ENCODE peak calls at places on chromosomes 13 and 19, in nine cellular contexts. One of them, this sample, is unnamed.
A peak's percentile ranks its signal among the peaks of the same experiment; 100 is the strongest.

GRCh38 chr19:51158474-51159129 is 16.5 kb downstream of the SIGLEC7 start:
- DNase-seq in heart left ventricle: peak; percentile 57
- DNase-seq in stimulated activated CD8-positive, alpha-beta memory T cell treated with anti-CD3 and anti-CD28 coated beads, Interleukin-12 subunit alpha, Interleukin-12 subunit beta, amount 100 ng/mL, for 4 hours: peak; percentile 42
- DNase-seq in neural crest cell: peak; percentile 54
- DNase-seq in substantia nigra: no peak
- DNase-seq in left ventricle myocardium inferior: peak; percentile 52
- DNase-seq in activated CD8-positive, alpha-beta memory T cell treated with anti-CD3 and anti-CD28 coated beads for 1 hour: peak; percentile 39
- DNase-seq in GM04504: peak; percentile 3
- DNase-seq in head of caudate nucleus: peak; percentile 40
- DNase-seq in this sample: no peak

GRCh38 chr19:36152061-36152885 is at the start of gene COX7A1:
- DNase-seq in neural crest cell: no peak
- DNase-seq in heart left ventricle: peak; percentile 91
- DNase-seq in left ventricle myocardium inferior: peak; percentile 87
- DNase-seq in substantia nigra: no peak
- DNase-seq in activated CD8-positive, alpha-beta memory T cell treated with anti-CD3 and anti-CD28 coated beads for 1 hour: no peak
- DNase-seq in stimulated activated CD8-positive, alpha-beta memory T cell treated with anti-CD3 and anti-CD28 coated beads, Interleukin-12 subunit alpha, Interleukin-12 subunit beta, amount 100 ng/mL, for 4 hours: no peak
- DNase-seq in head of caudate nucleus: peak; percentile 48
- DNase-seq in GM04504: no peak
- DNase-seq in this sample: peak; percentile 80

GRCh38 chr19:11481777-11482383 is 1.0 kb upstream of the ELAVL3 start:
- DNase-seq in activated CD8-positive, alpha-beta memory T cell treated with anti-CD3 and anti-CD28 coated beads for 1 hour: peak; percentile 22
- DNase-seq in GM04504: peak; percentile 51
- DNase-seq in left ventricle myocardium inferior: peak; percentile 67
- DNase-seq in substantia nigra: peak; percentile 94
- DNase-seq in stimulated activated CD8-positive, alpha-beta memory T cell treated with anti-CD3 and anti-CD28 coated beads, Interleukin-12 subunit alpha, Interleukin-12 subunit beta, amount 100 ng/mL, for 4 hours: peak; percentile 45
- DNase-seq in head of caudate nucleus: peak; percentile 98
- DNase-seq in neural crest cell: peak; percentile 57
- DNase-seq in heart left ventricle: peak; percentile 74
- DNase-seq in this sample: peak; percentile 76

GRCh38 chr19:8593931-8594330 is 16.6 kb downstream of the ADAMTS10 start:
- DNase-seq in substantia nigra: no peak
- DNase-seq in heart left ventricle: no peak
- DNase-seq in GM04504: no peak
- DNase-seq in stimulated activated CD8-positive, alpha-beta memory T cell treated with anti-CD3 and anti-CD28 coated beads, Interleukin-12 subunit alpha, Interleukin-12 subunit beta, amount 100 ng/mL, for 4 hours: no peak
- DNase-seq in activated CD8-positive, alpha-beta memory T cell treated with anti-CD3 and anti-CD28 coated beads for 1 hour: no peak
- DNase-seq in head of caudate nucleus: no peak
- DNase-seq in neural crest cell: no peak
- DNase-seq in left ventricle myocardium inferior: no peak
- DNase-seq in this sample: no peak

GRCh38 chr19:38417544-38418506 is 8.2 kb downstream of the RASGRP4 start:
- DNase-seq in left ventricle myocardium inferior: peak; percentile 65
- DNase-seq in activated CD8-positive, alpha-beta memory T cell treated with anti-CD3 and anti-CD28 coated beads for 1 hour: no peak
- DNase-seq in heart left ventricle: peak; percentile 78
- DNase-seq in stimulated activated CD8-positive, alpha-beta memory T cell treated with anti-CD3 and anti-CD28 coated beads, Interleukin-12 subunit alpha, Interleukin-12 subunit beta, amount 100 ng/mL, for 4 hours: peak; percentile 19
- DNase-seq in substantia nigra: no peak
- DNase-seq in GM04504: no peak
- DNase-seq in head of caudate nucleus: peak; percentile 33
- DNase-seq in neural crest cell: peak; percentile 46
- DNase-seq in this sample: peak; percentile 71

GRCh38 chr13:50664961-50665360 is 178.5 kb downstream of the DLEU7 start:
- DNase-seq in GM04504: no peak
- DNase-seq in left ventricle myocardium inferior: no peak
- DNase-seq in neural crest cell: no peak
- DNase-seq in heart left ventricle: no peak
- DNase-seq in activated CD8-positive, alpha-beta memory T cell treated with anti-CD3 and anti-CD28 coated beads for 1 hour: no peak
- DNase-seq in head of caudate nucleus: no peak
- DNase-seq in stimulated activated CD8-positive, alpha-beta memory T cell treated with anti-CD3 and anti-CD28 coated beads, Interleukin-12 subunit alpha, Interleukin-12 subunit beta, amount 100 ng/mL, for 4 hours: no peak
- DNase-seq in substantia nigra: no peak
- DNase-seq in this sample: no peak

GRCh38 chr19:38023245-38023644 is 116.2 kb downstream of the SIPA1L3 start:
- DNase-seq in substantia nigra: no peak
- DNase-seq in left ventricle myocardium inferior: no peak
- DNase-seq in activated CD8-positive, alpha-beta memory T cell treated with anti-CD3 and anti-CD28 coated beads for 1 hour: no peak
- DNase-seq in neural crest cell: no peak
- DNase-seq in GM04504: no peak
- DNase-seq in stimulated activated CD8-positive, alpha-beta memory T cell treated with anti-CD3 and anti-CD28 coated beads, Interleukin-12 subunit alpha, Interleukin-12 subunit beta, amount 100 ng/mL, for 4 hours: no peak
- DNase-seq in head of caudate nucleus: no peak
- DNase-seq in heart left ventricle: no peak
- DNase-seq in this sample: no peak

GRCh38 chr19:35208121-35208520 is 20.4 kb downstream of the FAM187B start:
- DNase-seq in left ventricle myocardium inferior: no peak
- DNase-seq in GM04504: no peak
- DNase-seq in activated CD8-positive, alpha-beta memory T cell treated with anti-CD3 and anti-CD28 coated beads for 1 hour: no peak
- DNase-seq in substantia nigra: no peak
- DNase-seq in neural crest cell: no peak
- DNase-seq in stimulated activated CD8-positive, alpha-beta memory T cell treated with anti-CD3 and anti-CD28 coated beads, Interleukin-12 subunit alpha, Interleukin-12 subunit beta, amount 100 ng/mL, for 4 hours: no peak
- DNase-seq in heart left ventricle: no peak
- DNase-seq in head of caudate nucleus: no peak
- DNase-seq in this sample: no peak

GRCh38 chr13:113589961-113590339 is 5.4 kb downstream of the TFDP1 start:
- DNase-seq in left ventricle myocardium inferior: no peak
- DNase-seq in activated CD8-positive, alpha-beta memory T cell treated with anti-CD3 and anti-CD28 coated beads for 1 hour: no peak
- DNase-seq in heart left ventricle: no peak
- DNase-seq in GM04504: no peak
- DNase-seq in neural crest cell: no peak
- DNase-seq in stimulated activated CD8-positive, alpha-beta memory T cell treated with anti-CD3 and anti-CD28 coated beads, Interleukin-12 subunit alpha, Interleukin-12 subunit beta, amount 100 ng/mL, for 4 hours: no peak
- DNase-seq in substantia nigra: no peak
- DNase-seq in head of caudate nucleus: no peak
- DNase-seq in this sample: no peak

GRCh38 chr13:109385161-109385560 is 401.2 kb downstream of the IRS2 start:
- DNase-seq in substantia nigra: no peak
- DNase-seq in neural crest cell: no peak
- DNase-seq in heart left ventricle: no peak
- DNase-seq in stimulated activated CD8-positive, alpha-beta memory T cell treated with anti-CD3 and anti-CD28 coated beads, Interleukin-12 subunit alpha, Interleukin-12 subunit beta, amount 100 ng/mL, for 4 hours: no peak
- DNase-seq in left ventricle myocardium inferior: no peak
- DNase-seq in activated CD8-positive, alpha-beta memory T cell treated with anti-CD3 and anti-CD28 coated beads for 1 hour: no peak
- DNase-seq in head of caudate nucleus: no peak
- DNase-seq in GM04504: no peak
- DNase-seq in this sample: peak; percentile 50

GRCh38 chr13:43792456-43792855 is 5.7 kb upstream of the ENOX1 start:
- DNase-seq in GM04504: no peak
- DNase-seq in heart left ventricle: no peak
- DNase-seq in head of caudate nucleus: no peak
- DNase-seq in activated CD8-positive, alpha-beta memory T cell treated with anti-CD3 and anti-CD28 coated beads for 1 hour: no peak
- DNase-seq in substantia nigra: no peak
- DNase-seq in left ventricle myocardium inferior: no peak
- DNase-seq in neural crest cell: no peak
- DNase-seq in stimulated activated CD8-positive, alpha-beta memory T cell treated with anti-CD3 and anti-CD28 coated beads, Interleukin-12 subunit alpha, Interleukin-12 subunit beta, amount 100 ng/mL, for 4 hours: no peak
- DNase-seq in this sample: no peak

GRCh38 chr13:87941244-87941643 is 270.1 kb downstream of the SLITRK5 start:
- DNase-seq in GM04504: no peak
- DNase-seq in left ventricle myocardium inferior: no peak
- DNase-seq in heart left ventricle: no peak
- DNase-seq in substantia nigra: no peak
- DNase-seq in neural crest cell: no peak
- DNase-seq in activated CD8-positive, alpha-beta memory T cell treated with anti-CD3 and anti-CD28 coated beads for 1 hour: no peak
- DNase-seq in head of caudate nucleus: no peak
- DNase-seq in stimulated activated CD8-positive, alpha-beta memory T cell treated with anti-CD3 and anti-CD28 coated beads, Interleukin-12 subunit alpha, Interleukin-12 subunit beta, amount 100 ng/mL, for 4 hours: no peak
- DNase-seq in this sample: no peak

GRCh38 chr13:65940720-65941119 is 1289.4 kb downstream of the PCDH9 start:
- DNase-seq in substantia nigra: no peak
- DNase-seq in GM04504: no peak
- DNase-seq in neural crest cell: no peak
- DNase-seq in left ventricle myocardium inferior: peak; percentile 32
- DNase-seq in heart left ventricle: peak; percentile 74
- DNase-seq in head of caudate nucleus: no peak
- DNase-seq in activated CD8-positive, alpha-beta memory T cell treated with anti-CD3 and anti-CD28 coated beads for 1 hour: no peak
- DNase-seq in stimulated activated CD8-positive, alpha-beta memory T cell treated with anti-CD3 and anti-CD28 coated beads, Interleukin-12 subunit alpha, Interleukin-12 subunit beta, amount 100 ng/mL, for 4 hours: no peak
- DNase-seq in this sample: no peak

GRCh38 chr19:29535984-29536508 is 10.3 kb downstream of the VSTM2B start:
- DNase-seq in neural crest cell: no peak
- DNase-seq in heart left ventricle: no peak
- DNase-seq in substantia nigra: no peak
- DNase-seq in stimulated activated CD8-positive, alpha-beta memory T cell treated with anti-CD3 and anti-CD28 coated beads, Interleukin-12 subunit alpha, Interleukin-12 subunit beta, amount 100 ng/mL, for 4 hours: no peak
- DNase-seq in head of caudate nucleus: peak; percentile 9
- DNase-seq in left ventricle myocardium inferior: no peak
- DNase-seq in GM04504: no peak
- DNase-seq in activated CD8-positive, alpha-beta memory T cell treated with anti-CD3 and anti-CD28 coated beads for 1 hour: no peak
- DNase-seq in this sample: no peak

GRCh38 chr19:32231691-32232090 is 113.7 kb upstream of the ZNF507 start:
- DNase-seq in activated CD8-positive, alpha-beta memory T cell treated with anti-CD3 and anti-CD28 coated beads for 1 hour: no peak
- DNase-seq in head of caudate nucleus: no peak
- DNase-seq in neural crest cell: no peak
- DNase-seq in heart left ventricle: no peak
- DNase-seq in left ventricle myocardium inferior: no peak
- DNase-seq in GM04504: no peak
- DNase-seq in substantia nigra: no peak
- DNase-seq in stimulated activated CD8-positive, alpha-beta memory T cell treated with anti-CD3 and anti-CD28 coated beads, Interleukin-12 subunit alpha, Interleukin-12 subunit beta, amount 100 ng/mL, for 4 hours: no peak
- DNase-seq in this sample: peak; percentile 42

GRCh38 chr13:108929532-108929931 is 300.1 kb downstream of the MYO16 start:
- DNase-seq in left ventricle myocardium inferior: no peak
- DNase-seq in neural crest cell: no peak
- DNase-seq in GM04504: no peak
- DNase-seq in substantia nigra: no peak
- DNase-seq in head of caudate nucleus: no peak
- DNase-seq in heart left ventricle: no peak
- DNase-seq in stimulated activated CD8-positive, alpha-beta memory T cell treated with anti-CD3 and anti-CD28 coated beads, Interleukin-12 subunit alpha, Interleukin-12 subunit beta, amount 100 ng/mL, for 4 hours: no peak
- DNase-seq in activated CD8-positive, alpha-beta memory T cell treated with anti-CD3 and anti-CD28 coated beads for 1 hour: no peak
- DNase-seq in this sample: no peak

GRCh38 chr19:43699506-43700367 is 16.1 kb upstream of the IRGC start:
- DNase-seq in GM04504: no peak
- DNase-seq in activated CD8-positive, alpha-beta memory T cell treated with anti-CD3 and anti-CD28 coated beads for 1 hour: no peak
- DNase-seq in stimulated activated CD8-positive, alpha-beta memory T cell treated with anti-CD3 and anti-CD28 coated beads, Interleukin-12 subunit alpha, Interleukin-12 subunit beta, amount 100 ng/mL, for 4 hours: no peak
- DNase-seq in heart left ventricle: peak; percentile 44
- DNase-seq in neural crest cell: peak; percentile 52
- DNase-seq in left ventricle myocardium inferior: peak; percentile 23
- DNase-seq in head of caudate nucleus: peak; percentile 52
- DNase-seq in substantia nigra: peak; percentile 43
- DNase-seq in this sample: no peak

GRCh38 chr13:21603531-21604448 is at the start of gene MICU2:
- DNase-seq in heart left ventricle: peak; percentile 96
- DNase-seq in head of caudate nucleus: peak; percentile 92
- DNase-seq in substantia nigra: peak; percentile 80
- DNase-seq in stimulated activated CD8-positive, alpha-beta memory T cell treated with anti-CD3 and anti-CD28 coated beads, Interleukin-12 subunit alpha, Interleukin-12 subunit beta, amount 100 ng/mL, for 4 hours: peak; percentile 94
- DNase-seq in neural crest cell: peak; percentile 84
- DNase-seq in left ventricle myocardium inferior: peak; percentile 95
- DNase-seq in activated CD8-positive, alpha-beta memory T cell treated with anti-CD3 and anti-CD28 coated beads for 1 hour: peak; percentile 85
- DNase-seq in GM04504: peak; percentile 83
- DNase-seq in this sample: peak; percentile 88

GRCh38 chr19:12994701-12995595 is at the start of gene NFIX:
- DNase-seq in neural crest cell: no peak
- DNase-seq in GM04504: no peak
- DNase-seq in left ventricle myocardium inferior: peak; percentile 81
- DNase-seq in stimulated activated CD8-positive, alpha-beta memory T cell treated with anti-CD3 and anti-CD28 coated beads, Interleukin-12 subunit alpha, Interleukin-12 subunit beta, amount 100 ng/mL, for 4 hours: peak; percentile 54
- DNase-seq in activated CD8-positive, alpha-beta memory T cell treated with anti-CD3 and anti-CD28 coated beads for 1 hour: no peak
- DNase-seq in head of caudate nucleus: peak; percentile 61
- DNase-seq in heart left ventricle: peak; percentile 82
- DNase-seq in substantia nigra: no peak
- DNase-seq in this sample: no peak

GRCh38 chr19:47004012-47004465 is 15.6 kb upstream of the NPAS1 start:
- DNase-seq in activated CD8-positive, alpha-beta memory T cell treated with anti-CD3 and anti-CD28 coated beads for 1 hour: no peak
- DNase-seq in left ventricle myocardium inferior: no peak
- DNase-seq in GM04504: no peak
- DNase-seq in heart left ventricle: no peak
- DNase-seq in head of caudate nucleus: no peak
- DNase-seq in stimulated activated CD8-positive, alpha-beta memory T cell treated with anti-CD3 and anti-CD28 coated beads, Interleukin-12 subunit alpha, Interleukin-12 subunit beta, amount 100 ng/mL, for 4 hours: no peak
- DNase-seq in neural crest cell: no peak
- DNase-seq in substantia nigra: no peak
- DNase-seq in this sample: no peak

GRCh38 chr19:4241824-4242430 is 5.0 kb upstream of the YJU2 start:
- DNase-seq in heart left ventricle: no peak
- DNase-seq in GM04504: no peak
- DNase-seq in neural crest cell: no peak
- DNase-seq in substantia nigra: no peak
- DNase-seq in activated CD8-positive, alpha-beta memory T cell treated with anti-CD3 and anti-CD28 coated beads for 1 hour: no peak
- DNase-seq in left ventricle myocardium inferior: no peak
- DNase-seq in stimulated activated CD8-positive, alpha-beta memory T cell treated with anti-CD3 and anti-CD28 coated beads, Interleukin-12 subunit alpha, Interleukin-12 subunit beta, amount 100 ng/mL, for 4 hours: no peak
- DNase-seq in head of caudate nucleus: no peak
- DNase-seq in this sample: no peak

GRCh38 chr19:11379857-11380350 is 4.2 kb downstream of the EPOR start:
- DNase-seq in GM04504: no peak
- DNase-seq in head of caudate nucleus: no peak
- DNase-seq in substantia nigra: no peak
- DNase-seq in heart left ventricle: no peak
- DNase-seq in left ventricle myocardium inferior: no peak
- DNase-seq in activated CD8-positive, alpha-beta memory T cell treated with anti-CD3 and anti-CD28 coated beads for 1 hour: no peak
- DNase-seq in stimulated activated CD8-positive, alpha-beta memory T cell treated with anti-CD3 and anti-CD28 coated beads, Interleukin-12 subunit alpha, Interleukin-12 subunit beta, amount 100 ng/mL, for 4 hours: no peak
- DNase-seq in neural crest cell: no peak
- DNase-seq in this sample: no peak

GRCh38 chr13:101258071-101258470 is 158.2 kb downstream of the NALCN start:
- DNase-seq in heart left ventricle: no peak
- DNase-seq in left ventricle myocardium inferior: no peak
- DNase-seq in head of caudate nucleus: no peak
- DNase-seq in activated CD8-positive, alpha-beta memory T cell treated with anti-CD3 and anti-CD28 coated beads for 1 hour: no peak
- DNase-seq in substantia nigra: no peak
- DNase-seq in stimulated activated CD8-positive, alpha-beta memory T cell treated with anti-CD3 and anti-CD28 coated beads, Interleukin-12 subunit alpha, Interleukin-12 subunit beta, amount 100 ng/mL, for 4 hours: peak; percentile 1
- DNase-seq in GM04504: peak; percentile 78
- DNase-seq in neural crest cell: no peak
- DNase-seq in this sample: no peak

GRCh38 chr19:11763611-11764010 is 3.2 kb upstream of the ZNF441 start:
- DNase-seq in neural crest cell: no peak
- DNase-seq in left ventricle myocardium inferior: no peak
- DNase-seq in heart left ventricle: no peak
- DNase-seq in activated CD8-positive, alpha-beta memory T cell treated with anti-CD3 and anti-CD28 coated beads for 1 hour: no peak
- DNase-seq in stimulated activated CD8-positive, alpha-beta memory T cell treated with anti-CD3 and anti-CD28 coated beads, Interleukin-12 subunit alpha, Interleukin-12 subunit beta, amount 100 ng/mL, for 4 hours: no peak
- DNase-seq in substantia nigra: no peak
- DNase-seq in GM04504: no peak
- DNase-seq in head of caudate nucleus: no peak
- DNase-seq in this sample: no peak

GRCh38 chr13:29140277-29140676 is 320.1 kb downstream of the MTUS2 start:
- DNase-seq in substantia nigra: no peak
- DNase-seq in heart left ventricle: peak; percentile 35
- DNase-seq in head of caudate nucleus: no peak
- DNase-seq in activated CD8-positive, alpha-beta memory T cell treated with anti-CD3 and anti-CD28 coated beads for 1 hour: no peak
- DNase-seq in GM04504: peak; percentile 5
- DNase-seq in left ventricle myocardium inferior: peak; percentile 18
- DNase-seq in stimulated activated CD8-positive, alpha-beta memory T cell treated with anti-CD3 and anti-CD28 coated beads, Interleukin-12 subunit alpha, Interleukin-12 subunit beta, amount 100 ng/mL, for 4 hours: no peak
- DNase-seq in neural crest cell: no peak
- DNase-seq in this sample: no peak

GRCh38 chr19:19746286-19747213 is 13.6 kb upstream of the ZNF14 start:
- DNase-seq in head of caudate nucleus: no peak
- DNase-seq in activated CD8-positive, alpha-beta memory T cell treated with anti-CD3 and anti-CD28 coated beads for 1 hour: no peak
- DNase-seq in substantia nigra: no peak
- DNase-seq in stimulated activated CD8-positive, alpha-beta memory T cell treated with anti-CD3 and anti-CD28 coated beads, Interleukin-12 subunit alpha, Interleukin-12 subunit beta, amount 100 ng/mL, for 4 hours: no peak
- DNase-seq in GM04504: no peak
- DNase-seq in heart left ventricle: no peak
- DNase-seq in left ventricle myocardium inferior: no peak
- DNase-seq in neural crest cell: no peak
- DNase-seq in this sample: peak; percentile 40

GRCh38 chr19:35513975-35514809 is 743 bp upstream of the DMKN start:
- DNase-seq in heart left ventricle: no peak
- DNase-seq in substantia nigra: no peak
- DNase-seq in left ventricle myocardium inferior: no peak
- DNase-seq in activated CD8-positive, alpha-beta memory T cell treated with anti-CD3 and anti-CD28 coated beads for 1 hour: no peak
- DNase-seq in neural crest cell: no peak
- DNase-seq in GM04504: no peak
- DNase-seq in head of caudate nucleus: no peak
- DNase-seq in stimulated activated CD8-positive, alpha-beta memory T cell treated with anti-CD3 and anti-CD28 coated beads, Interleukin-12 subunit alpha, Interleukin-12 subunit beta, amount 100 ng/mL, for 4 hours: no peak
- DNase-seq in this sample: no peak